ENCODE peak calls at places on chromosomes 12 and 14, in nine cellular contexts. O, I, M, W, B, Z, R, C and G are unnamed samples.

GRCh38 chr12:59603735-59604134 is 7.9 kb downstream of the SLC16A7 start:
- DNase-seq in O (no peak), I (no peak), M (no peak), W (no peak), B (no peak), Z (no peak), R (no peak), C (no peak), G (no peak)

GRCh38 chr12:47767197-47767724 is 5.8 kb upstream of the SLC48A1 start:
- DNase-seq in O (no peak), I (no peak), M (no peak), W (no peak), B (peak), Z (peak), R (no peak), C (no peak), G (no peak)

GRCh38 chr14:52067873-52068740 is 752 bp downstream of the NID2 start:
- DNase-seq in O (no peak), I (no peak), M (no peak), W (no peak), B (peak), Z (peak), R (no peak), C (no peak), G (no peak)

GRCh38 chr14:68809524-68809923 is 16.7 kb upstream of the ZFP36L1 start:
- DNase-seq in O (no peak), I (no peak), M (no peak), W (no peak), B (no peak), Z (no peak), R (no peak), C (no peak), G (no peak)

GRCh38 chr14:27427796-27428195 is 830.0 kb upstream of the NOVA1 start:
- DNase-seq in O (no peak), I (no peak), M (no peak), W (no peak), B (no peak), Z (no peak), R (peak), C (no peak), G (no peak)

GRCh38 chr12:81819991-81820633 is 61.0 kb upstream of the PPFIA2 start:
- DNase-seq in O (peak), I (no peak), M (peak), W (no peak), B (no peak), Z (no peak), R (no peak), C (no peak), G (no peak)

GRCh38 chr12:63410197-63410596 is 258.1 kb downstream of the DPY19L2 start:
- DNase-seq in O (no peak), I (no peak), M (no peak), W (no peak), B (no peak), Z (no peak), R (no peak), C (no peak), G (no peak)

GRCh38 chr12:82182601-82183000 is 175.6 kb downstream of the CCDC59 start:
- DNase-seq in O (peak), I (no peak), M (peak), W (no peak), B (no peak), Z (no peak), R (no peak), C (no peak), G (no peak)

GRCh38 chr12:56954956-56955355 is 2.5 kb downstream of the RDH16 start:
- DNase-seq in O (no peak), I (no peak), M (no peak), W (no peak), B (no peak), Z (no peak), R (no peak), C (no peak), G (no peak)

GRCh38 chr14:89270439-89271227 is 146.4 kb downstream of the FOXN3 start:
- DNase-seq in O (no peak), I (no peak), M (no peak), W (no peak), B (no peak), Z (no peak), R (no peak), C (no peak), G (peak)

GRCh38 chr12:50803230-50803629 is 39.3 kb downstream of the ATF1 start:
- DNase-seq in O (no peak), I (no peak), M (no peak), W (no peak), B (no peak), Z (no peak), R (no peak), C (no peak), G (no peak)

GRCh38 chr12:57874166-57875108 is 27.9 kb upstream of the CTDSP2 start:
- DNase-seq in O (no peak), I (no peak), M (no peak), W (peak), B (no peak), Z (no peak), R (no peak), C (no peak), G (no peak)

GRCh38 chr14:85415015-85415712 is 114.8 kb upstream of the FLRT2 start:
- DNase-seq in O (peak), I (no peak), M (peak), W (peak), B (peak), Z (peak), R (peak), C (no peak), G (peak)

GRCh38 chr12:129423041-129423580 is 480.7 kb downstream of the TMEM132D start:
- DNase-seq in O (no peak), I (no peak), M (no peak), W (no peak), B (no peak), Z (no peak), R (no peak), C (no peak), G (no peak)

GRCh38 chr14:50109342-50109741 is 7.0 kb downstream of the VCPKMT start:
- DNase-seq in O (no peak), I (no peak), M (peak), W (no peak), B (no peak), Z (peak), R (no peak), C (no peak), G (no peak)

GRCh38 chr12:106425061-106425706 is 67.6 kb downstream of the POLR3B start:
- DNase-seq in O (no peak), I (no peak), M (no peak), W (no peak), B (no peak), Z (no peak), R (no peak), C (no peak), G (no peak)

GRCh38 chr12:68838046-68838886 is 30.3 kb downstream of the MDM2 start:
- DNase-seq in O (no peak), I (no peak), M (no peak), W (no peak), B (no peak), Z (no peak), R (no peak), C (no peak), G (no peak)

GRCh38 chr14:58368951-58369350 is 26.8 kb upstream of the TOMM20L start:
- DNase-seq in O (no peak), I (no peak), M (no peak), W (no peak), B (no peak), Z (peak), R (no peak), C (no peak), G (no peak)

GRCh38 chr12:65632131-65632855 is 192.0 kb upstream of the HMGA2 start:
- DNase-seq in O (no peak), I (no peak), M (peak), W (no peak), B (no peak), Z (peak), R (no peak), C (no peak), G (no peak)